ENCODE peak calls at places on chromosome 9, in ten cellular contexts. Y is non-pigmented ciliary epithelial cell; K is osteocyte; R is kidney tubule cell; G is choroid plexus epithelial cell; J is lower lobe of right lung; O is activated T-cell treated with anti-CD3 and anti-CD28 coated beads, Interleukin-2, amount 50 U/mL, for 72 hours; P is hepatic stellate cell; H is GM13977; L is foreskin fibroblast. B is an unnamed sample.

GRCh38 chr9:121744002-121744686 is 92.7 kb downstream of the DAB2IP start:
- DNase-seq in Y (no peak), K (no peak), R (peak), G (peak), J (no peak), O (peak), P (peak), H (peak), L (no peak), B (no peak)

GRCh38 chr9:3875371-3876132 is 349.8 kb upstream of the RFX3 start:
- DNase-seq in Y (peak), K (no peak), R (peak), G (peak), J (no peak), O (no peak), P (peak), H (no peak), L (peak), B (peak)

GRCh38 chr9:137724114-137724445 is 105.3 kb downstream of the EHMT1 start:
- DNase-seq in Y (no peak), K (no peak), R (peak), G (peak), J (no peak), O (no peak), P (no peak), H (no peak), L (peak), B (no peak)

GRCh38 chr9:121840838-121841760 is 189.7 kb downstream of the DAB2IP start:
- DNase-seq in Y (no peak), K (peak), R (peak), G (no peak), J (no peak), O (peak), P (no peak), H (no peak), L (no peak), B (peak)

GRCh38 chr9:120579750-120580590 is at the start of gene CDK5RAP2:
- DNase-seq in Y (peak), K (peak), R (peak), G (peak), J (peak), O (peak), P (peak), H (peak), L (peak), B (peak)

GRCh38 chr9:5900622-5901021 is 9.9 kb downstream of the MLANA start:
- DNase-seq in Y (no peak), K (no peak), R (peak), G (no peak), J (no peak), O (no peak), P (no peak), H (no peak), L (no peak), B (no peak)

GRCh38 chr9:33430942-33431341 is 16.5 kb downstream of the AQP3 start:
- DNase-seq in Y (no peak), K (no peak), R (no peak), G (no peak), J (no peak), O (no peak), P (no peak), H (no peak), L (no peak), B (no peak)

GRCh38 chr9:92770005-92770995 is 5.7 kb upstream of the BICD2 start:
- DNase-seq in Y (no peak), K (no peak), R (no peak), G (peak), J (no peak), O (no peak), P (no peak), H (no peak), L (no peak), B (no peak)

GRCh38 chr9:137731947-137732813 is 113.4 kb downstream of the EHMT1 start:
- DNase-seq in Y (no peak), K (no peak), R (no peak), G (no peak), J (no peak), O (no peak), P (no peak), H (no peak), L (no peak), B (no peak)

GRCh38 chr9:88218721-88219120 is 80.4 kb upstream of the SPATA31C2 start:
- DNase-seq in Y (no peak), K (no peak), R (peak), G (peak), J (no peak), O (no peak), P (no peak), H (no peak), L (no peak), B (peak)

GRCh38 chr9:16344343-16344742 is 526.1 kb downstream of the BNC2 start:
- DNase-seq in Y (peak), K (no peak), R (peak), G (peak), J (no peak), O (no peak), P (peak), H (no peak), L (peak), B (peak)

GRCh38 chr9:38032266-38032830 is 36.7 kb downstream of the SHB start:
- DNase-seq in Y (no peak), K (no peak), R (peak), G (no peak), J (peak), O (no peak), P (no peak), H (no peak), L (no peak), B (peak)

GRCh38 chr9:37032713-37033112 is 1.4 kb downstream of the PAX5 start:
- DNase-seq in Y (no peak), K (no peak), R (no peak), G (no peak), J (no peak), O (no peak), P (no peak), H (peak), L (no peak), B (no peak)

GRCh38 chr9:27499481-27499880 is 24.6 kb upstream of the IFNK start:
- DNase-seq in Y (no peak), K (no peak), R (peak), G (peak), J (no peak), O (no peak), P (no peak), H (no peak), L (no peak), B (peak)

GRCh38 chr9:90188656-90189055 is 454.0 kb downstream of the DIRAS2 start:
- DNase-seq in Y (no peak), K (no peak), R (no peak), G (no peak), J (no peak), O (no peak), P (no peak), H (no peak), L (no peak), B (no peak)

GRCh38 chr9:69582544-69583297 is 89.5 kb downstream of the APBA1 start:
- DNase-seq in Y (no peak), K (no peak), R (peak), G (no peak), J (no peak), O (no peak), P (no peak), H (no peak), L (no peak), B (no peak)

GRCh38 chr9:16828335-16829281 is 41.9 kb downstream of the BNC2 start:
- DNase-seq in Y (no peak), K (peak), R (peak), G (peak), J (no peak), O (no peak), P (peak), H (no peak), L (peak), B (peak)

GRCh38 chr9:36136894-36137391 is 410 bp downstream of the GLIPR2 start:
- DNase-seq in Y (no peak), K (no peak), R (peak), G (no peak), J (no peak), O (no peak), P (peak), H (no peak), L (no peak), B (no peak)

GRCh38 chr9:38393128-38393809 is 767 bp downstream of the ALDH1B1 start:
- DNase-seq in Y (no peak), K (no peak), R (no peak), G (no peak), J (no peak), O (no peak), P (no peak), H (peak), L (peak), B (no peak)

GRCh38 chr9:5442400-5443011 is 4.8 kb upstream of the PLGRKT start:
- DNase-seq in Y (no peak), K (no peak), R (peak), G (peak), J (no peak), O (peak), P (no peak), H (no peak), L (peak), B (peak)

GRCh38 chr9:93505518-93506123 is 52.2 kb upstream of the FAM120AOS start:
- DNase-seq in Y (no peak), K (no peak), R (no peak), G (peak), J (no peak), O (no peak), P (no peak), H (no peak), L (no peak), B (no peak)

GRCh38 chr9:94713446-94714185 is 12.9 kb upstream of the AOPEP start:
- DNase-seq in Y (no peak), K (no peak), R (no peak), G (no peak), J (no peak), O (no peak), P (no peak), H (no peak), L (no peak), B (no peak)

GRCh38 chr9:98306384-98307145 is 51.1 kb upstream of the TBC1D2 start:
- DNase-seq in Y (no peak), K (no peak), R (no peak), G (peak), J (no peak), O (no peak), P (no peak), H (no peak), L (no peak), B (no peak)

GRCh38 chr9:114696814-114697544 is 15.0 kb upstream of the TEX48 start:
- DNase-seq in Y (no peak), K (no peak), R (peak), G (peak), J (no peak), O (peak), P (peak), H (peak), L (no peak), B (peak)

GRCh38 chr9:118059520-118060278 is 355.5 kb downstream of the TLR4 start:
- DNase-seq in Y (no peak), K (no peak), R (peak), G (peak), J (no peak), O (no peak), P (no peak), H (no peak), L (no peak), B (peak)

B was measured in kidney glomerular epithelial cell.